ENCODE peak calls at places on chromosomes 3 and 15, in seven cellular contexts. A, O, Q, E, U, W and F are unnamed samples.

GRCh38 chr3:152587861-152588260 is 247.1 kb upstream of the P2RY1 start:
- DNase-seq in Q (no peak), W (no peak), A (no peak), U (no peak), O (no peak), E (no peak), F (no peak)

GRCh38 chr15:66024998-66025397 is 155.7 kb downstream of the RAB11A start:
- DNase-seq in E (no peak), A (no peak), W (no peak), Q (no peak), U (no peak), O (no peak), F (no peak)

GRCh38 chr15:40240619-40241304 is 1.9 kb downstream of the PAK6 start:
- DNase-seq in W (no peak), O (no peak), Q (no peak), U (no peak), A (no peak), E (no peak), F (no peak)

GRCh38 chr3:102233881-102234280 is 200.9 kb upstream of the ZPLD1 start:
- DNase-seq in O (no peak), E (no peak), A (no peak), W (no peak), U (no peak), Q (no peak), F (no peak)

GRCh38 chr3:36457667-36458066 is 77.4 kb downstream of the STAC start:
- DNase-seq in W (no peak), O (no peak), A (no peak), Q (no peak), E (no peak), U (no peak), F (no peak)

GRCh38 chr3:122974764-122975162 is 52.8 kb downstream of the SEMA5B start:
- DNase-seq in A (no peak), O (no peak), Q (no peak), W (peak; percentile 21), U (no peak), E (no peak), F (no peak)

GRCh38 chr3:178260887-178261286 is 275.3 kb upstream of the KCNMB2 start:
- DNase-seq in Q (no peak), O (no peak), W (no peak), U (no peak), E (no peak), A (no peak), F (no peak)

GRCh38 chr15:50059883-50060282 is 59.1 kb downstream of the ATP8B4 start:
- DNase-seq in Q (no peak), W (no peak), O (no peak), U (no peak), A (no peak), E (no peak), F (no peak)

GRCh38 chr3:30682434-30683155 is 76.2 kb downstream of the TGFBR2 start:
- DNase-seq in E (no peak), Q (no peak), U (no peak), W (no peak), O (no peak), A (peak; percentile 12), F (no peak)

GRCh38 chr3:124360140-124360539 is 368.2 kb upstream of the ROPN1 start:
- DNase-seq in W (no peak), E (no peak), O (no peak), A (no peak), Q (no peak), U (no peak), F (no peak)

GRCh38 chr3:133114198-133114597 is 76.0 kb downstream of the TMEM108 start:
- DNase-seq in Q (no peak), O (no peak), E (no peak), A (no peak), U (no peak), W (no peak), F (no peak)

GRCh38 chr3:46987485-46988401 is 8.3 kb downstream of the NBEAL2 start:
- DNase-seq in O (peak; percentile 84), U (peak; percentile 81), W (peak; percentile 95), Q (peak; percentile 81), A (peak; percentile 93), E (peak; percentile 85), F (no peak)

GRCh38 chr15:51203797-51204196 is 109.1 kb upstream of the TNFAIP8L3 start:
- DNase-seq in W (no peak), U (no peak), E (no peak), O (no peak), A (no peak), Q (no peak), F (no peak)

GRCh38 chr3:115858995-115859807 is 235.9 kb downstream of the GAP43 start:
- DNase-seq in O (no peak), A (no peak), U (no peak), W (no peak), Q (no peak), E (no peak), F (peak; percentile 81)

GRCh38 chr3:65883614-65884013 is 155.1 kb downstream of the MAGI1 start:
- DNase-seq in E (no peak), U (no peak), W (no peak), Q (no peak), A (no peak), O (no peak), F (no peak)

GRCh38 chr3:123027292-123028232 is at the start of gene SEMA5B:
- DNase-seq in A (no peak), E (peak; percentile 33), W (peak; percentile 12), O (no peak), Q (no peak), U (peak; percentile 37), F (peak; percentile 72)

GRCh38 chr3:72960812-72961518 is 35.6 kb upstream of the PPP4R2 start:
- DNase-seq in O (no peak), E (no peak), W (no peak), Q (no peak), U (no peak), A (no peak), F (no peak)

GRCh38 chr3:123807820-123808219 is 76.3 kb downstream of the MYLK start:
- DNase-seq in U (no peak), Q (no peak), E (no peak), W (no peak), O (no peak), A (no peak), F (no peak)

GRCh38 chr3:124882749-124883148 is 4.4 kb downstream of the ITGB5 start:
- DNase-seq in E (no peak), A (no peak), U (no peak), W (no peak), Q (no peak), O (no peak), F (no peak)

GRCh38 chr15:73389539-73389938 is 20.8 kb upstream of the HCN4 start:
- DNase-seq in Q (no peak), U (no peak), E (no peak), W (no peak), A (no peak), O (no peak), F (no peak)

GRCh38 chr3:158718490-158719170 is 13.6 kb downstream of the RARRES1 start:
- DNase-seq in W (no peak), U (no peak), O (no peak), A (no peak), E (no peak), Q (no peak), F (no peak)

GRCh38 chr3:163879172-163879571 is 1199.1 kb downstream of the SI start:
- DNase-seq in E (no peak), Q (no peak), A (no peak), W (peak; percentile 15), U (no peak), O (no peak), F (no peak)

GRCh38 chr15:70165811-70166284 is 68.1 kb upstream of the TLE3 start:
- DNase-seq in Q (no peak), O (no peak), A (no peak), U (no peak), E (no peak), W (no peak), F (no peak)

GRCh38 chr3:62500556-62501294 is 127.4 kb upstream of the FEZF2 start:
- DNase-seq in E (no peak), A (no peak), U (no peak), Q (no peak), W (no peak), O (no peak), F (peak; percentile 20)

GRCh38 chr3:291028-291427 is 94.5 kb downstream of the CHL1 start:
- DNase-seq in E (no peak), U (no peak), W (no peak), A (no peak), O (no peak), Q (no peak), F (no peak)

GRCh38 chr15:52518972-52519371 is 9.7 kb downstream of the MYO5A start:
- DNase-seq in W (no peak), E (no peak), U (no peak), A (no peak), O (no peak), Q (no peak), F (no peak)

GRCh38 chr3:176663376-176663775 is 533.9 kb downstream of the TBL1XR1 start:
- DNase-seq in Q (no peak), U (no peak), W (no peak), O (no peak), A (no peak), E (no peak), F (no peak)

GRCh38 chr3:123637131-123637530 is 52.3 kb upstream of the HACD2 start:
- DNase-seq in E (no peak), Q (no peak), U (no peak), W (no peak), O (no peak), A (no peak), F (no peak)

GRCh38 chr3:120642368-120642948 is 39.6 kb downstream of the HGD start:
- DNase-seq in E (no peak), W (no peak), O (no peak), U (no peak), Q (no peak), A (peak; percentile 91), F (no peak)

GRCh38 chr3:71536376-71536965 is 47.1 kb downstream of the FOXP1 start:
- DNase-seq in W (no peak), A (peak; percentile 16), E (no peak), O (no peak), U (no peak), Q (no peak), F (no peak)

GRCh38 chr15:39599871-39600270 is 19.0 kb downstream of the THBS1 start:
- DNase-seq in U (no peak), W (no peak), Q (no peak), A (no peak), E (no peak), O (no peak), F (no peak)

GRCh38 chr3:63364909-63365308 is 86.8 kb downstream of the SYNPR start:
- DNase-seq in U (no peak), O (no peak), Q (no peak), W (no peak), E (no peak), A (peak; percentile 2), F (no peak)

GRCh38 chr15:72445426-72445825 is 28.7 kb upstream of the ARIH1 start:
- DNase-seq in Q (no peak), E (no peak), U (no peak), W (peak; percentile 8), A (no peak), O (no peak), F (no peak)

GRCh38 chr3:7075120-7075519 is 214.2 kb downstream of the GRM7 start:
- DNase-seq in O (no peak), A (peak; percentile 2), E (no peak), U (no peak), Q (no peak), W (no peak), F (no peak)

GRCh38 chr3:54393150-54393549 is 270.8 kb downstream of the CACNA2D3 start:
- DNase-seq in Q (no peak), A (no peak), O (no peak), E (no peak), U (no peak), W (no peak), F (no peak)

GRCh38 chr3:24505678-24506560 is 11.3 kb upstream of the THRB start:
- DNase-seq in Q (no peak), E (no peak), W (no peak), O (no peak), A (no peak), U (no peak), F (no peak)

GRCh38 chr3:139537795-139538538 is 1.6 kb downstream of the RBP1 start:
- DNase-seq in W (no peak), O (no peak), U (no peak), Q (no peak), E (peak; percentile 40), A (no peak), F (no peak)